ENCODE peak calls at places on chromosomes 16 and 17, in eight cellular contexts. H is colonic mucosa, V is cardiac muscle cell, U is GM13976, M is body of pancreas, E is testis, W is psoas muscle, K is H9. I is an unnamed sample.

GRCh38 chr17:64441772-64442549 is 7.0 kb upstream of the MILR1 start:
- DNase-seq in M (no peak), K (no peak), H (no peak), U (no peak), W (peak; percentile 55), E (peak; percentile 19), V (peak; percentile 89), I (no peak)

GRCh38 chr16:46923513-46924295 is 39.5 kb downstream of the GPT2 start:
- DNase-seq in V (no peak), U (no peak), E (peak; percentile 45), H (no peak), K (no peak), M (peak; percentile 12), W (peak; percentile 86), I (no peak)

GRCh38 chr17:7041607-7042506 is 2.0 kb downstream of the SLC16A11 start:
- DNase-seq in K (peak; percentile 76), E (no peak), V (peak; percentile 25), W (no peak), M (no peak), H (no peak), U (peak; percentile 63), I (peak; percentile 64)

GRCh38 chr17:64683791-64684190 is 21.7 kb upstream of the SMURF2 start:
- DNase-seq in H (no peak), U (no peak), W (no peak), K (no peak), E (no peak), V (no peak), M (no peak), I (no peak)

GRCh38 chr17:56260421-56260820 is 107.1 kb downstream of the ANKFN1 start:
- DNase-seq in H (no peak), K (no peak), U (no peak), M (no peak), E (no peak), V (no peak), W (no peak), I (no peak)

GRCh38 chr17:56471661-56472060 is 121.8 kb upstream of the NOG start:
- DNase-seq in E (no peak), W (no peak), K (no peak), H (no peak), V (no peak), U (no peak), M (no peak), I (no peak)

GRCh38 chr16:56608876-56609462 is 585 bp downstream of the MT2A start:
- DNase-seq in E (no peak), U (no peak), W (peak; percentile 64), K (no peak), H (peak; percentile 50), V (no peak), M (no peak), I (no peak)

GRCh38 chr17:64339516-64340475 is 50.9 kb downstream of the PECAM1 start:
- DNase-seq in M (no peak), E (no peak), U (no peak), W (no peak), K (no peak), V (no peak), H (no peak), I (no peak)

GRCh38 chr17:64658931-64659330 is 3.2 kb downstream of the SMURF2 start:
- DNase-seq in M (no peak), E (no peak), V (peak; percentile 68), W (no peak), H (no peak), U (no peak), K (no peak), I (no peak)

GRCh38 chr16:1362807-1363206 is 11.1 kb downstream of the GNPTG start:
- DNase-seq in E (no peak), K (no peak), V (no peak), U (no peak), M (no peak), H (no peak), W (no peak), I (no peak)

GRCh38 chr16:88762258-88762870 is 22.7 kb downstream of the PIEZO1 start:
- DNase-seq in M (no peak), U (no peak), K (no peak), E (no peak), H (no peak), W (no peak), V (no peak), I (no peak)

GRCh38 chr17:5705081-5705875 is 121.0 kb upstream of the NLRP1 start:
- DNase-seq in K (peak; percentile 80), V (peak; percentile 18), H (no peak), M (no peak), W (no peak), U (peak; percentile 42), E (no peak), I (no peak)

GRCh38 chr16:15439102-15439501 is 4.7 kb downstream of the BMERB1 start:
- DNase-seq in E (no peak), U (no peak), M (no peak), V (no peak), K (no peak), H (no peak), W (no peak), I (no peak)

GRCh38 chr17:80599546-80600305 is 55.1 kb downstream of the RPTOR start:
- DNase-seq in U (no peak), E (no peak), M (no peak), H (peak; percentile 81), K (no peak), V (no peak), W (no peak), I (no peak)

GRCh38 chr16:84577034-84577803 is 40.7 kb downstream of the COTL1 start:
- DNase-seq in W (peak; percentile 10), E (no peak), H (no peak), M (no peak), U (no peak), V (no peak), K (no peak), I (no peak)

GRCh38 chr16:72369273-72369672 is 197.3 kb upstream of the PMFBP1 start:
- DNase-seq in W (no peak), M (no peak), U (no peak), V (no peak), H (no peak), K (no peak), E (no peak), I (no peak)

GRCh38 chr17:49434821-49435581 is 20.3 kb upstream of the PHB1 start:
- DNase-seq in E (peak; percentile 67), U (peak; percentile 84), H (peak; percentile 48), K (peak; percentile 89), M (peak; percentile 53), V (peak; percentile 63), W (no peak), I (peak; percentile 83)

GRCh38 chr16:79997257-79997656 is 396.7 kb upstream of the MAF start:
- DNase-seq in K (peak; percentile 37), V (peak; percentile 17), W (no peak), M (no peak), H (no peak), E (peak; percentile 43), U (no peak), I (no peak)
- TF ChIP-seq CTCF in K (peak; percentile 78), V (peak; percentile 26), W (peak; percentile 21), M (no peak), H (no peak), E (peak; percentile 10), U (no peak), I (peak; percentile 34)

GRCh38 chr17:61595418-61595817 is 4.4 kb upstream of the NACA2 start:
- DNase-seq in W (no peak), K (no peak), U (no peak), M (no peak), H (no peak), V (no peak), E (no peak), I (no peak)

GRCh38 chr17:61597606-61598005 is 6.6 kb upstream of the NACA2 start:
- DNase-seq in W (no peak), E (no peak), U (no peak), V (no peak), H (no peak), M (no peak), K (no peak), I (no peak)

GRCh38 chr17:61600621-61601020 is 9.6 kb upstream of the NACA2 start:
- DNase-seq in H (no peak), E (no peak), V (no peak), K (no peak), M (no peak), W (no peak), U (no peak), I (no peak)

GRCh38 chr17:61599608-61600007 is 8.6 kb upstream of the NACA2 start:
- DNase-seq in K (no peak), H (no peak), M (no peak), W (no peak), U (no peak), V (no peak), E (no peak), I (no peak)

GRCh38 chr17:61598014-61598413 is 7.0 kb upstream of the NACA2 start:
- DNase-seq in V (no peak), K (no peak), W (no peak), M (no peak), E (no peak), U (no peak), H (no peak), I (no peak)
- TF ChIP-seq CTCF in V (no peak), K (no peak), W (no peak), M (no peak), E (no peak), U (no peak), H (no peak), I (no peak)

GRCh38 chr17:1996243-1997145 is 28.6 kb downstream of the RTN4RL1 start:
- DNase-seq in K (no peak), V (no peak), M (no peak), U (no peak), W (no peak), H (no peak), E (no peak), I (no peak)

GRCh38 chr17:1997146-1997586 is 28.0 kb downstream of the RTN4RL1 start:
- DNase-seq in K (no peak), U (no peak), M (no peak), E (no peak), W (no peak), V (no peak), H (peak; percentile 24), I (no peak)

GRCh38 chr17:1999557-2000251 is 25.4 kb downstream of the RTN4RL1 start:
- DNase-seq in K (peak; percentile 72), W (peak; percentile 82), V (peak; percentile 33), H (peak; percentile 57), M (peak; percentile 80), U (no peak), E (peak; percentile 77), I (no peak)

GRCh38 chr17:1997587-1998425 is 27.3 kb downstream of the RTN4RL1 start:
- DNase-seq in K (peak; percentile 76), W (no peak), V (no peak), M (peak; percentile 96), H (peak; percentile 84), E (peak; percentile 56), U (no peak), I (no peak)

GRCh38 chr17:1998426-1998784 is 26.7 kb downstream of the RTN4RL1 start:
- DNase-seq in H (peak; percentile 40), K (no peak), E (no peak), V (no peak), U (no peak), W (no peak), M (peak; percentile 57), I (no peak)
- TF ChIP-seq CTCF in H (no peak), K (no peak), E (no peak), V (no peak), U (no peak), W (no peak), M (no peak), I (no peak)

GRCh38 chr16:53545433-53545832 is 42.4 kb upstream of the AKTIP start:
- DNase-seq in H (no peak), M (no peak), V (no peak), K (no peak), U (no peak), E (no peak), W (no peak), I (no peak)

GRCh38 chr16:53546988-53547391 is 44.0 kb upstream of the AKTIP start:
- DNase-seq in H (no peak), E (no peak), U (no peak), K (peak; percentile 71), M (no peak), V (no peak), W (no peak), I (no peak)

GRCh38 chr16:53549970-53550406 is 47.0 kb upstream of the AKTIP start:
- DNase-seq in U (peak; percentile 81), H (peak; percentile 56), K (peak; percentile 64), E (peak; percentile 83), V (peak; percentile 93), W (no peak), M (peak; percentile 56), I (peak; percentile 72)
- TF ChIP-seq CTCF in U (peak; percentile 66), H (peak; percentile 61), K (peak; percentile 83), E (peak; percentile 38), V (peak; percentile 82), W (peak; percentile 57), M (peak; percentile 79), I (peak; percentile 70)

I was measured in GM13977.